ENCODE peak calls at places on chromosomes 11 and 22, in nine cellular contexts. S, Q, I, E, V, C, P, W and X are unnamed samples.
A peak's percentile ranks its signal among the peaks of the same experiment; 100 is the strongest.

GRCh38 chr11:30984442-30984816 is 385.1 kb downstream of the DCDC1 start:
- DNase-seq in S (no peak), Q (no peak), I (no peak), E (no peak), V (no peak), C (no peak), P (no peak), W (no peak), X (no peak)

GRCh38 chr11:34234086-34234740 is 123.6 kb downstream of the ABTB2 start:
- DNase-seq in S (peak; percentile 84), Q (no peak), I (peak; percentile 78), E (peak; percentile 47), V (peak; percentile 80), C (peak; percentile 75), P (peak; percentile 58), W (peak; percentile 71), X (no peak)

GRCh38 chr11:70622091-70622490 is 223.8 kb downstream of the CTTN start:
- DNase-seq in S (no peak), Q (peak; percentile 27), I (no peak), E (no peak), V (no peak), C (no peak), P (no peak), W (no peak), X (no peak)

GRCh38 chr11:122721964-122722266 is 66.4 kb downstream of the UBASH3B start:
- DNase-seq in S (no peak), Q (no peak), I (peak; percentile 60), E (no peak), V (no peak), C (no peak), P (no peak), W (no peak), X (no peak)

GRCh38 chr11:8229299-8230177 is 34.1 kb downstream of the LMO1 start:
- DNase-seq in S (no peak), Q (no peak), I (no peak), E (no peak), V (no peak), C (no peak), P (no peak), W (no peak), X (no peak)

GRCh38 chr11:299081-299891 is at the start of gene IFITM5:
- DNase-seq in S (peak; percentile 18), Q (peak; percentile 47), I (no peak), E (no peak), V (no peak), C (peak; percentile 9), P (no peak), W (no peak), X (no peak)

GRCh38 chr11:30586251-30587144 is at the start of gene MPPED2:
- DNase-seq in S (peak; percentile 60), Q (peak; percentile 78), I (peak; percentile 2), E (peak; percentile 77), V (no peak), C (peak; percentile 31), P (no peak), W (peak; percentile 83), X (peak; percentile 78)

GRCh38 chr22:38850941-38851849 is 7.4 kb upstream of the NPTXR start:
- DNase-seq in S (no peak), Q (peak; percentile 32), I (no peak), E (no peak), V (no peak), C (no peak), P (no peak), W (no peak), X (no peak)

GRCh38 chr11:88089134-88089533 is 86.1 kb downstream of the RAB38 start:
- DNase-seq in S (no peak), Q (no peak), I (no peak), E (no peak), V (no peak), C (no peak), P (no peak), W (no peak), X (no peak)

GRCh38 chr11:77144196-77144853 is 16.3 kb downstream of the MYO7A start:
- DNase-seq in S (no peak), Q (no peak), I (no peak), E (no peak), V (no peak), C (no peak), P (no peak), W (no peak), X (no peak)

GRCh38 chr11:126510621-126511370 is 155.3 kb downstream of the ST3GAL4 start:
- DNase-seq in S (no peak), Q (no peak), I (no peak), E (no peak), V (no peak), C (no peak), P (no peak), W (peak; percentile 63), X (no peak)

GRCh38 chr11:80595011-80595410 is 1154.2 kb upstream of the TENM4 start:
- DNase-seq in S (no peak), Q (no peak), I (no peak), E (no peak), V (no peak), C (no peak), P (no peak), W (no peak), X (no peak)

GRCh38 chr11:65794570-65795510 is 8.0 kb downstream of the OVOL1 start:
- DNase-seq in S (no peak), Q (no peak), I (no peak), E (no peak), V (no peak), C (no peak), P (no peak), W (no peak), X (no peak)

GRCh38 chr22:31962392-31963113 is 18.2 kb downstream of the YWHAH start:
- DNase-seq in S (no peak), Q (no peak), I (no peak), E (no peak), V (no peak), C (no peak), P (no peak), W (no peak), X (no peak)

GRCh38 chr11:59184876-59185275 is 12.9 kb downstream of the DTX4 start:
- DNase-seq in S (no peak), Q (no peak), I (no peak), E (no peak), V (no peak), C (no peak), P (no peak), W (no peak), X (no peak)

GRCh38 chr22:35509960-35510359 is 30.7 kb upstream of the RASD2 start:
- DNase-seq in S (no peak), Q (no peak), I (no peak), E (no peak), V (no peak), C (no peak), P (no peak), W (no peak), X (no peak)

GRCh38 chr11:27385245-27385644 is 22.2 kb upstream of the CCDC34 start:
- DNase-seq in S (no peak), Q (no peak), I (peak; percentile 4), E (no peak), V (no peak), C (no peak), P (no peak), W (no peak), X (no peak)

GRCh38 chr11:350723-351255 is 18.5 kb upstream of the B4GALNT4 start:
- DNase-seq in S (no peak), Q (no peak), I (no peak), E (no peak), V (no peak), C (no peak), P (no peak), W (no peak), X (no peak)

GRCh38 chr11:14578551-14578956 is 58.4 kb upstream of the PSMA1 start:
- DNase-seq in S (peak; percentile 37), Q (no peak), I (peak; percentile 89), E (no peak), V (peak; percentile 64), C (peak; percentile 23), P (peak; percentile 61), W (no peak), X (no peak)

GRCh38 chr11:122642472-122642922 is 13.0 kb upstream of the UBASH3B start:
- DNase-seq in S (no peak), Q (no peak), I (no peak), E (no peak), V (no peak), C (no peak), P (no peak), W (no peak), X (no peak)

GRCh38 chr11:97361812-97362378 is 972.1 kb downstream of the JRKL start:
- DNase-seq in S (no peak), Q (no peak), I (no peak), E (no peak), V (no peak), C (no peak), P (no peak), W (no peak), X (no peak)

GRCh38 chr11:19931141-19931767 is 218.6 kb downstream of the NAV2 start:
- DNase-seq in S (no peak), Q (no peak), I (no peak), E (no peak), V (no peak), C (no peak), P (no peak), W (no peak), X (no peak)

GRCh38 chr11:126990716-126991480 is 9.7 kb downstream of the KIRREL3 start:
- DNase-seq in S (no peak), Q (no peak), I (no peak), E (no peak), V (no peak), C (no peak), P (no peak), W (no peak), X (no peak)

GRCh38 chr11:86624366-86624765 is 48.0 kb downstream of the ME3 start:
- DNase-seq in S (no peak), Q (no peak), I (no peak), E (no peak), V (no peak), C (no peak), P (no peak), W (no peak), X (no peak)

GRCh38 chr22:50267591-50268390 is 2.4 kb downstream of the MAPK11 start:
- DNase-seq in S (peak; percentile 64), Q (peak; percentile 93), I (peak; percentile 54), E (peak; percentile 78), V (peak; percentile 59), C (peak; percentile 63), P (no peak), W (peak; percentile 88), X (no peak)

GRCh38 chr11:86947541-86947940 is 7.7 kb downstream of the FZD4 start:
- DNase-seq in S (no peak), Q (no peak), I (no peak), E (no peak), V (no peak), C (no peak), P (no peak), W (no peak), X (no peak)

GRCh38 chr22:40216041-40216756 is 38.5 kb downstream of the TNRC6B start:
- DNase-seq in S (no peak), Q (no peak), I (peak; percentile 51), E (peak; percentile 36), V (peak; percentile 18), C (no peak), P (no peak), W (no peak), X (peak; percentile 20)

GRCh38 chr11:1771700-1772099 is 8.0 kb upstream of the CTSD start:
- DNase-seq in S (no peak), Q (peak; percentile 38), I (no peak), E (no peak), V (no peak), C (no peak), P (no peak), W (no peak), X (no peak)